ENCODE peak calls at places on chromosomes 5 and 9, in eight cellular contexts. C is NCI-H2081 treated with DMSO at 0.1 percent for 48 hours; M is endodermal cell; Y is sciatic nerve; N is heart right ventricle; Z is AG04449; Q is cardiac muscle cell; W is activated gamma-delta T cell treated with anti-CD3 and anti-CD28 coated beads, Interleukin-2, amount 50 U/mL, for 16 hours. L is an unnamed sample.

GRCh38 chr5:156799171-156799570 is 50.9 kb upstream of the PPP1R2B start:
- DNase-seq in C (no peak), M (no peak), Y (no peak), N (no peak), Z (no peak), Q (no peak), W (no peak), L (no peak)

GRCh38 chr9:15889555-15889954 is 336.7 kb downstream of the CCDC171 start:
- DNase-seq in C (no peak), M (no peak), Y (no peak), N (no peak), Z (peak), Q (peak), W (no peak), L (no peak)

GRCh38 chr5:3124410-3124809 is 372.9 kb upstream of the IRX2 start:
- DNase-seq in C (no peak), M (peak), Y (no peak), N (no peak), Z (no peak), Q (no peak), W (no peak), L (no peak)

GRCh38 chr9:18072967-18073366 is 401.0 kb upstream of the ADAMTSL1 start:
- DNase-seq in C (no peak), M (no peak), Y (no peak), N (no peak), Z (no peak), Q (no peak), W (no peak), L (no peak)

GRCh38 chr5:7852542-7852941 is 1.6 kb upstream of the CFAP90 start:
- DNase-seq in C (no peak), M (no peak), Y (no peak), N (no peak), Z (no peak), Q (peak), W (no peak), L (no peak)

GRCh38 chr9:111118256-111118950 is 80.1 kb upstream of the LPAR1 start:
- DNase-seq in C (no peak), M (no peak), Y (no peak), N (no peak), Z (peak), Q (no peak), W (no peak), L (no peak)

GRCh38 chr5:123549256-123549904 is 37.4 kb downstream of the CSNK1G3 start:
- DNase-seq in C (no peak), M (no peak), Y (no peak), N (no peak), Z (no peak), Q (no peak), W (peak), L (no peak)

GRCh38 chr9:33311953-33312352 is 21.6 kb downstream of the NFX1 start:
- DNase-seq in C (no peak), M (no peak), Y (no peak), N (no peak), Z (no peak), Q (no peak), W (no peak), L (no peak)

GRCh38 chr9:128558431-128559310 is 6.3 kb downstream of the SPTAN1 start:
- DNase-seq in C (no peak), M (peak), Y (peak), N (peak), Z (peak), Q (peak), W (peak), L (peak)